ENCODE peak calls at places on chromosomes 16 and 17, in eight cellular contexts. H is stimulated activated CD8-positive, alpha-beta memory T cell treated with anti-CD3 and anti-CD28 coated beads, Interleukin-4, amount 100 ng/mL, for 1 hour; R is NCI-H1436; X is non-pigmented ciliary epithelial cell; O is AG04449; Q is HFFc6; C is pancreas; F is iris pigment epithelial cell. L is an unnamed sample.
A peak's percentile ranks its signal among the peaks of the same experiment; 100 is the strongest.

GRCh38 chr17:50039058-50039457 is 16.9 kb upstream of the ITGA3 start:
- DNase-seq in O (no peak), R (no peak), C (no peak), Q (no peak), H (no peak), F (no peak), X (no peak), L (peak; percentile 16)

GRCh38 chr16:68384293-68385255 is 63.7 kb downstream of the SMPD3 start:
- DNase-seq in Q (no peak), F (no peak), H (no peak), X (no peak), C (peak; percentile 2), R (no peak), O (no peak), L (no peak)

GRCh38 chr17:75611746-75612437 is 21.3 kb upstream of the SMIM5 start:
- DNase-seq in F (no peak), C (no peak), Q (no peak), H (no peak), X (no peak), R (no peak), O (no peak), L (peak; percentile 66)

GRCh38 chr16:82835487-82836160 is 208.9 kb downstream of the CDH13 start:
- DNase-seq in C (no peak), F (peak; percentile 7), X (no peak), O (no peak), R (no peak), Q (no peak), H (no peak), L (no peak)

GRCh38 chr17:81991684-81992513 is 14.5 kb downstream of the ASPSCR1 start:
- DNase-seq in C (peak; percentile 92), X (no peak), F (peak; percentile 30), R (no peak), H (no peak), O (no peak), Q (peak; percentile 71), L (peak; percentile 89)

GRCh38 chr17:44776628-44777393 is 18.0 kb downstream of the ADAM11 start:
- DNase-seq in Q (no peak), R (peak; percentile 20), O (no peak), C (no peak), X (no peak), H (no peak), F (no peak), L (no peak)

GRCh38 chr16:57316390-57317017 is 32.0 kb upstream of the PLLP start:
- DNase-seq in Q (peak; percentile 68), C (no peak), O (peak; percentile 58), H (no peak), X (peak; percentile 40), F (peak; percentile 63), R (no peak), L (no peak)

GRCh38 chr17:78383725-78384471 is 5.4 kb downstream of the PGS1 start:
- DNase-seq in O (peak; percentile 99), H (no peak), C (no peak), X (peak; percentile 88), R (no peak), F (peak; percentile 100), Q (peak; percentile 97), L (peak; percentile 54)

GRCh38 chr17:44829558-44830358 is at the start of gene GJC1:
- DNase-seq in X (no peak), F (no peak), H (no peak), R (peak; percentile 47), C (no peak), O (no peak), Q (no peak), L (no peak)

GRCh38 chr17:80882926-80883685 is 108.5 kb upstream of the CHMP6 start:
- DNase-seq in O (no peak), X (no peak), Q (no peak), R (no peak), F (no peak), C (peak; percentile 7), H (no peak), L (no peak)

GRCh38 chr17:78010759-78011158 is 52.3 kb downstream of the TNRC6C start:
- DNase-seq in C (no peak), O (no peak), F (no peak), R (no peak), H (no peak), Q (no peak), X (no peak), L (no peak)

GRCh38 chr17:17745476-17746455 is 64.5 kb downstream of the RAI1 start:
- DNase-seq in C (no peak), O (no peak), Q (no peak), X (no peak), H (no peak), R (no peak), F (no peak), L (no peak)

GRCh38 chr17:73576556-73576955 is 67.7 kb downstream of the SDK2 start:
- DNase-seq in R (no peak), Q (no peak), C (no peak), F (no peak), H (no peak), O (no peak), X (no peak), L (no peak)

GRCh38 chr17:75753514-75754377 is 11.2 kb downstream of the GALK1 start:
- DNase-seq in X (no peak), O (no peak), H (peak; percentile 52), R (no peak), Q (peak; percentile 44), C (peak; percentile 80), F (peak; percentile 63), L (peak; percentile 72)

GRCh38 chr17:50310455-50311111 is 35.3 kb upstream of the XYLT2 start:
- DNase-seq in F (no peak), H (no peak), O (no peak), R (no peak), Q (no peak), C (no peak), X (no peak), L (no peak)

GRCh38 chr17:14143678-14144077 is 74.4 kb downstream of the COX10 start:
- DNase-seq in F (peak; percentile 21), O (no peak), Q (no peak), X (no peak), C (peak; percentile 41), R (peak; percentile 62), H (no peak), L (no peak)

GRCh38 chr17:77846531-77847085 is 111.9 kb upstream of the TNRC6C start:
- DNase-seq in H (no peak), Q (no peak), C (no peak), R (peak; percentile 29), O (no peak), X (no peak), F (no peak), L (no peak)

GRCh38 chr17:19003543-19003965 is 1.0 kb downstream of the FAM83G start:
- DNase-seq in O (no peak), Q (no peak), X (no peak), C (no peak), F (no peak), R (no peak), H (no peak), L (no peak)

GRCh38 chr17:49046912-49047311 is 49.7 kb downstream of the IGF2BP1 start:
- DNase-seq in Q (no peak), R (no peak), O (no peak), X (no peak), C (no peak), F (no peak), H (no peak), L (no peak)

GRCh38 chr17:12282056-12282455 is 261.4 kb downstream of the MAP2K4 start:
- DNase-seq in O (peak; percentile 53), Q (peak; percentile 78), H (no peak), X (peak; percentile 3), F (peak; percentile 67), R (no peak), C (no peak), L (no peak)

GRCh38 chr16:53123753-53124152 is 69.0 kb downstream of the CHD9 start:
- DNase-seq in R (no peak), C (no peak), Q (peak; percentile 68), O (no peak), H (no peak), X (no peak), F (peak; percentile 82), L (no peak)

GRCh38 chr17:78154903-78155811 is 9.0 kb downstream of the C17orf99 start:
- DNase-seq in R (no peak), H (no peak), O (no peak), C (no peak), X (no peak), F (no peak), Q (no peak), L (no peak)

GRCh38 chr17:78597923-78598545 is 20.8 kb upstream of the DNAH17 start:
- DNase-seq in R (no peak), O (peak; percentile 12), X (peak; percentile 32), Q (peak; percentile 31), C (no peak), F (peak; percentile 58), H (no peak), L (no peak)

GRCh38 chr16:73214825-73215481 is 167.0 kb upstream of the ZFHX3 start:
- DNase-seq in R (no peak), X (peak; percentile 56), O (peak; percentile 98), C (no peak), Q (peak; percentile 97), F (peak; percentile 75), H (no peak), L (no peak)

GRCh38 chr16:53156516-53156915 is 101.7 kb downstream of the CHD9 start:
- DNase-seq in R (no peak), H (no peak), O (no peak), X (no peak), Q (peak; percentile 33), F (peak; percentile 59), C (no peak), L (no peak)

GRCh38 chr16:81767987-81768592 is 11.0 kb upstream of the PLCG2 start:
- DNase-seq in O (no peak), R (peak; percentile 22), H (no peak), C (no peak), F (no peak), X (no peak), Q (no peak), L (peak; percentile 34)

GRCh38 chr17:66455022-66455547 is 152.7 kb downstream of the PRKCA start:
- DNase-seq in O (no peak), R (peak; percentile 27), C (no peak), H (no peak), X (no peak), F (no peak), Q (no peak), L (no peak)

GRCh38 chr16:75754126-75754525 is 27.8 kb upstream of the CPHXL start:
- DNase-seq in C (peak; percentile 67), O (no peak), H (no peak), R (no peak), X (no peak), Q (peak; percentile 23), F (peak; percentile 3), L (no peak)

L was measured in mucosa of descending colon.